ENCODE peak calls at places on chromosomes 13 and 19, in four cellular contexts. Q, T, C and O are unnamed samples.

GRCh38 chr13:110486061-110486780 is 75.3 kb downstream of the RAB20 start:
- DNase-seq in Q (no peak), T (peak; percentile 12), C (no peak), O (no peak)

GRCh38 chr13:19888799-19889198 is 25.4 kb upstream of the ZMYM5 start:
- DNase-seq in Q (no peak), T (no peak), C (peak; percentile 38), O (no peak)

GRCh38 chr13:33158271-33158670 is 127.3 kb downstream of the STARD13 start:
- DNase-seq in Q (no peak), T (no peak), C (no peak), O (no peak)

GRCh38 chr19:6030214-6030507 is 52.2 kb upstream of the RANBP3 start:
- DNase-seq in Q (no peak), T (no peak), C (peak; percentile 79), O (no peak)

GRCh38 chr13:73765651-73766384 is 368.4 kb downstream of the KLF12 start:
- DNase-seq in Q (peak; percentile 33), T (peak; percentile 78), C (peak; percentile 58), O (peak; percentile 65)

GRCh38 chr13:28652002-28652401 is 6.9 kb upstream of the POMP start:
- DNase-seq in Q (no peak), T (no peak), C (no peak), O (no peak)

GRCh38 chr13:94056362-94056990 is 423.0 kb downstream of the DCT start:
- DNase-seq in Q (no peak), T (no peak), C (peak; percentile 16), O (no peak)

GRCh38 chr13:43140985-43141384 is 117.6 kb downstream of the DNAJC15 start:
- DNase-seq in Q (no peak), T (no peak), C (no peak), O (no peak)

GRCh38 chr19:3987619-3988371 is 2.5 kb upstream of the EEF2 start:
- DNase-seq in Q (no peak), T (peak; percentile 84), C (peak; percentile 76), O (peak; percentile 83)

GRCh38 chr19:2650515-2650914 is 52.0 kb downstream of the GNG7 start:
- DNase-seq in Q (no peak), T (no peak), C (no peak), O (no peak)

GRCh38 chr19:50488795-50489194 is 12.1 kb upstream of the GARIN5A start:
- DNase-seq in Q (no peak), T (no peak), C (no peak), O (no peak)
- H3K4me3 ChIP-seq in Q (no peak overlapping the region), T (no peak overlapping the region), C (no peak overlapping the region), O (no peak overlapping the region)

GRCh38 chr19:40982594-40983101 is 8.4 kb upstream of the CYP2B6 start:
- DNase-seq in Q (no peak), T (no peak), C (peak; percentile 32), O (no peak)
- H3K27ac ChIP-seq in Q (no peak overlapping the region), T (no peak overlapping the region), C (no peak overlapping the region), O (no peak overlapping the region)

GRCh38 chr19:33216198-33216830 is 9.3 kb downstream of the SLC7A10 start:
- DNase-seq in Q (no peak), T (no peak), C (no peak), O (no peak)

GRCh38 chr19:33214621-33215020 is 11.0 kb downstream of the SLC7A10 start:
- DNase-seq in Q (no peak), T (no peak), C (peak; percentile 35), O (no peak)

GRCh38 chr19:33212773-33213172 is 12.9 kb downstream of the SLC7A10 start:
- DNase-seq in Q (no peak), T (no peak), C (no peak), O (no peak)

GRCh38 chr19:33217881-33218280 is 7.8 kb downstream of the SLC7A10 start:
- DNase-seq in Q (no peak), T (no peak), C (no peak), O (no peak)

DNA sequence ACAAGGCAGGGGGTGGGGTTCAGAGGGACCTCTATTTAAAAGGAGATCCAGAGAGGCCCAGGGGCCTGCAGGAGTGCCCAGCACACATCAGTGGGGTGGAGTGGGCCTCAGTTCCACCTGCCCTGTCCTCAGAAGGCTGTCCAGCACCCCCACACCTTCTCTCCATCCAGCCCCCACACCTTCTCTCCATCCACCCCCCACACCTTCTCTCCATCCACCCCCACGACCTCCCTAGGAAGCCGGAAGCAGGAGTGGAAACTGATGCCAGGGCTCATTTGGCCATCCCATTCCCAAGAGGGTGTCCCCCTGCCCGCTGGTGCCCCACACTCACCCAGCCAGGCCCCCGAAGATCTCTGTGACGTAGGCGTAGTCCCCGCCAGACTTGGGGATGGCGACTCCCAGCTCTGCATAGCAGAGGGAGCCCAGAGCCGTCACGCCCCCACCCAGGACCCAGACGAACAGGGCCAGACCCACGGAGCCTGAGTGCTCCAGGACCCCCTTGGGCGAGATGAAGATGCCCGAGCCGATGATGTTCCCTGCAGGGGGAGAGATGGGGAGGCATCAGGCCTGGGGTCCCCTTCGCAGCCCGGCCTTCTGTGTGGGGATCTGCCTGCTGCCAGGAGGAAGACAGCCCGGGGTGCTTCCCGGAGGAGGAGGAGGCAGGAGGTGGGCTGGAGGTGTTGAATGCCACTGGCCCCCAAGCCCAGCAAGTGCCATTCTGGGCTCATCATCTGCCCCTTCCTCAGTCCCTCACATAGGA is 10.0 kb downstream of the SLC7A10 start:
- DNase-seq in Q (no peak), T (no peak), C (no peak), O (no peak)
- H3K4me3 ChIP-seq in Q (no peak overlapping the region), T (no peak overlapping the region), C (no peak overlapping the region), O (no peak overlapping the region)

GRCh38 chr13:31987071-31987470 is 44.5 kb upstream of the FRY start:
- DNase-seq in Q (no peak), T (no peak), C (no peak), O (no peak)

GRCh38 chr13:31982540-31982939 is 49.0 kb upstream of the FRY start:
- DNase-seq in Q (peak; percentile 63), T (no peak), C (peak; percentile 95), O (no peak)

GRCh38 chr13:31980842-31981241 is 50.7 kb upstream of the FRY start:
- DNase-seq in Q (no peak), T (no peak), C (no peak), O (no peak)

GRCh38 chr13:31978021-31978420 is 53.6 kb upstream of the FRY start:
- DNase-seq in Q (no peak), T (no peak), C (no peak), O (no peak)

DNA sequence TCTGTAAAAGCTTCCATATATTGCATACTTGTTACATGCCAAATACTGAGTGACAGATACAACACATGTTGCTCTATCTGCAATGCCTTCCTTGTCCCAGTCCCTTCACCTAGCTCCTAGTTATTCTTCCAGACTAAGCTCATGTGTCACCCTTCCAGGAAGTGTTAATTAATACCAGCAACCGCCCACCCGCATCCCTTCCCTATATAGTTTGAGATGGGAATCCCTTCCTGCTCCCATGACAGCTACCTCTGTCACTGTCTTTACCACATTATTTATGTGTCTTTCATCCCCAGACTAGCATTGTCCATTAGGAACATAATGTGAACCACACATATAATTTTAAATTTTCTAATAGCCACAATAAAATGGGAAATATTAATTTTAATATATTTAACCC is 49.5 kb upstream of the FRY start:
- DNase-seq in Q (no peak), T (no peak), C (no peak), O (no peak)
- H3K27ac ChIP-seq in Q (no peak overlapping the region), T (no peak overlapping the region), C (no peak overlapping the region), O (no peak overlapping the region)